ENCODE peak calls at places on chromosome 17, in four cellular contexts. I is SHP77, K is heart right ventricle, Y is AG10803. T is an unnamed sample.

GRCh38 chr17:15431201-15431600 is 36.2 kb downstream of the CDRT4 start:
- DNase-seq in K (no peak), Y (peak), I (peak), T (no peak)

GRCh38 chr17:38654411-38655398 is 20.1 kb downstream of the EPOP start:
- DNase-seq in K (no peak), Y (no peak), I (no peak), T (no peak)

GRCh38 chr17:56319531-56319930 is 166.3 kb downstream of the ANKFN1 start:
- DNase-seq in K (no peak), I (peak), Y (peak), T (no peak)

GRCh38 chr17:37438141-37438540 is 31.5 kb downstream of the TADA2A start:
- DNase-seq in K (no peak), Y (no peak), I (no peak), T (no peak)

GRCh38 chr17:63405741-63406261 is 40.3 kb downstream of the CYB561 start:
- DNase-seq in K (no peak), I (peak), Y (peak), T (no peak)

GRCh38 chr17:48997103-48997826 is at the start of gene IGF2BP1:
- DNase-seq in I (no peak), K (no peak), Y (peak), T (no peak)

GRCh38 chr17:68697850-68698313 is 96.7 kb upstream of the FAM20A start:
- DNase-seq in K (no peak), I (no peak), Y (peak), T (no peak)

GRCh38 chr17:77375917-77376651 is 235.3 kb downstream of the SEC14L1 start:
- DNase-seq in I (no peak), Y (peak), K (no peak), T (peak)

GRCh38 chr17:15479697-15480096 is 12.3 kb upstream of the CDRT4 start:
- DNase-seq in I (no peak), K (no peak), Y (peak), T (no peak)

GRCh38 chr17:42112552-42113176 is at the start of gene DHX58:
- DNase-seq in Y (peak), K (peak), I (no peak), T (peak)

GRCh38 chr17:75635610-75636202 is 2.5 kb downstream of the SMIM5 start:
- DNase-seq in Y (no peak), K (peak), I (no peak), T (no peak)

GRCh38 chr17:41635121-41636097 is 11.0 kb upstream of the KRT17 start:
- DNase-seq in I (no peak), Y (no peak), K (peak), T (no peak)

GRCh38 chr17:51045616-51046526 is 74.8 kb downstream of the SPAG9 start:
- DNase-seq in K (no peak), Y (peak), I (no peak), T (no peak)

GRCh38 chr17:73359987-73360410 is 48.2 kb upstream of the CDC42EP4 start:
- DNase-seq in I (no peak), K (peak), Y (no peak), T (no peak)

GRCh38 chr17:49612721-49613120 is 37.0 kb downstream of the NXPH3 start:
- DNase-seq in I (no peak), K (no peak), Y (no peak), T (no peak)

GRCh38 chr17:63358111-63358839 is 87.8 kb downstream of the CYB561 start:
- DNase-seq in K (no peak), I (no peak), Y (peak), T (no peak)

T was measured in effector memory CD8-positive, alpha-beta T cell.